ENCODE peak calls at places on chromosome 15, in five cellular contexts. O is heart left ventricle, C is M059J, L is substantia nigra, J is neural crest cell. G is an unnamed sample.

GRCh38 chr15:90291679-90292356 is 26.3 kb downstream of the NGRN start:
- DNase-seq in L (no peak), O (no peak), J (no peak), C (peak), G (no peak)

GRCh38 chr15:20280933-20281463 is 260.6 kb downstream of the GOLGA6L6 start:
- DNase-seq in O (no peak), J (no peak), C (no peak), L (no peak), G (no peak)

GRCh38 chr15:61173899-61174689 is 55.0 kb downstream of the RORA start:
- DNase-seq in J (no peak), O (no peak), L (no peak), C (peak), G (no peak)

GRCh38 chr15:89400121-89400996 is 65.7 kb upstream of the POLG start:
- DNase-seq in L (no peak), J (no peak), O (no peak), C (no peak), G (no peak)

GRCh38 chr15:71109890-71110289 is 5.4 kb upstream of the THSD4 start:
- DNase-seq in C (no peak), O (no peak), J (no peak), L (no peak), G (no peak)

GRCh38 chr15:52289629-52290081 is 5.9 kb downstream of the MYO5C start:
- DNase-seq in O (no peak), L (no peak), C (peak), J (no peak), G (no peak)

GRCh38 chr15:69590932-69591524 is 138.4 kb downstream of the RPLP1 start:
- DNase-seq in O (no peak), C (no peak), L (no peak), J (no peak), G (no peak)

GRCh38 chr15:77921664-77922063 is 155.8 kb downstream of the TBC1D2B start:
- DNase-seq in C (no peak), J (no peak), L (no peak), O (no peak), G (no peak)

GRCh38 chr15:59249816-59250215 is 43.2 kb downstream of the LDHAL6B start:
- DNase-seq in C (no peak), O (no peak), L (no peak), J (no peak), G (no peak)

GRCh38 chr15:39454189-39454986 is 126.5 kb upstream of the THBS1 start:
- DNase-seq in J (no peak), O (no peak), L (no peak), C (peak), G (peak)

GRCh38 chr15:80591471-80591870 is 103.6 kb upstream of the ABHD17C start:
- DNase-seq in O (no peak), J (no peak), L (no peak), C (no peak), G (no peak)

GRCh38 chr15:93018574-93018973 is 70.4 kb downstream of the RGMA start:
- DNase-seq in O (no peak), C (no peak), L (no peak), J (no peak), G (no peak)

G was measured in retina.